ENCODE peak calls at places on chromosomes 4 and X, in five cellular contexts. L is neuronal stem cell, W is H9, Q is IMR-90, F is mesenchymal stem cell. H is an unnamed sample.

GRCh38 chrX:16931371-16931770 is 15.1 kb upstream of the REPS2 start:
- DNase-seq in L (no peak), W (peak; percentile 45), Q (no peak), F (no peak), H (peak; percentile 75)

GRCh38 chrX:39675619-39676018 is 422.1 kb downstream of the BCOR start:
- DNase-seq in L (no peak), W (no peak), Q (no peak), F (peak; percentile 24), H (no peak)

GRCh38 chr4:143282170-143282760 is 54.4 kb upstream of the GAB1 start:
- DNase-seq in L (no peak), W (no peak), Q (no peak), F (peak; percentile 22), H (no peak)

GRCh38 chrX:1231850-1232505 is 19.5 kb upstream of the CRLF2 start:
- DNase-seq in L (no peak), W (no peak), Q (no peak), F (no peak), H (no peak)

GRCh38 chrX:69066021-69066757 is 99.1 kb downstream of the PJA1 start:
- DNase-seq in L (no peak), W (peak; percentile 8), Q (no peak), F (no peak), H (no peak)

GRCh38 chr4:114601304-114602052 is 2.9 kb downstream of the UGT8 start:
- DNase-seq in L (no peak), W (no peak), Q (no peak), F (no peak), H (no peak)

GRCh38 chr4:83128235-83128929 is 13.9 kb upstream of the PLAC8 start:
- DNase-seq in L (no peak), W (no peak), Q (peak; percentile 90), F (peak; percentile 87), H (no peak)

GRCh38 chr4:110270492-110271197 is 72.2 kb upstream of the ELOVL6 start:
- DNase-seq in L (no peak), W (no peak), Q (peak; percentile 67), F (peak; percentile 70), H (peak; percentile 80)

GRCh38 chrX:134542485-134542884 is 82.5 kb downstream of the HPRT1 start:
- DNase-seq in L (no peak), W (no peak), Q (peak; percentile 70), F (peak; percentile 73), H (peak; percentile 66)

GRCh38 chr4:1017211-1017610 is 5.8 kb downstream of the FGFRL1 start:
- DNase-seq in L (no peak), W (no peak), Q (no peak), F (no peak), H (no peak)

GRCh38 chrX:70324326-70324725 is 34.4 kb downstream of the KIF4A start:
- DNase-seq in L (no peak), W (no peak), Q (peak; percentile 44), F (peak; percentile 11), H (no peak)

GRCh38 chr4:150176559-150176958 is 98.3 kb downstream of the DCLK2 start:
- DNase-seq in L (no peak), W (no peak), Q (peak; percentile 55), F (no peak), H (no peak)

GRCh38 chrX:40171513-40172168 is 73.9 kb upstream of the BCOR start:
- DNase-seq in L (no peak), W (peak; percentile 36), Q (no peak), F (peak; percentile 86), H (peak; percentile 39)

GRCh38 chr4:181819951-181820350 is 423.3 kb upstream of the TENM3 start:
- DNase-seq in L (no peak), W (no peak), Q (peak; percentile 49), F (no peak), H (no peak)

GRCh38 chr4:11218692-11219091 is 210.0 kb downstream of the HS3ST1 start:
- DNase-seq in L (no peak), W (no peak), Q (no peak), F (no peak), H (peak; percentile 14)

GRCh38 chr4:145805490-145805889 is 125.5 kb downstream of the C4orf51 start:
- DNase-seq in L (no peak), W (peak; percentile 87), Q (peak; percentile 21), F (peak; percentile 60), H (peak; percentile 97)
- H2BK5ac ChIP-seq in L (no peak overlapping the region), W (no peak overlapping the region), Q (peak overlapping the region; percentile 90), F (peak overlapping the region; percentile 84), H (peak overlapping the region; percentile 45)

DNA sequence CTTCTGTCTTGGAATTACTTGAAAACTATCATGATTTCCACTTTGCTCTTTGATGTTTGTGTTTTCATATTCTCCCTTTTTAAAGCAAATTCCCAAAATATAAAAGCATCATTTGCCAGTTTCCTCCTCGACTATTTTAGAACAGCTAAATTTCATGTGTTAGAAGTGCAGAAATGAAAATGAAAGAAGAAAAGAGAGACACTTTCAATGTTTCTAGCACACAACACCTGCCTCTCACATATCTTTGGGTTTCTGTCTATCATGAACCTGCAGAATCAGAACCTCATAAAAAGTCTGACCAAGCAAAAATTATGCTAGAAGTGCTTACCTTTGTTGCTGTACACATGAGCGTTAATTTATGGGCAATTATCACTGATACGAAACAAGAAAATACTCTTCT is 1.9 kb upstream of the NEUROG2 start:
- DNase-seq in L (no peak), W (no peak), Q (no peak), F (no peak), H (no peak)
- H3K4me2 ChIP-seq in L (no peak overlapping the region), W (no peak overlapping the region), Q (no peak overlapping the region), F (no peak overlapping the region), H (no peak overlapping the region)

DNA sequence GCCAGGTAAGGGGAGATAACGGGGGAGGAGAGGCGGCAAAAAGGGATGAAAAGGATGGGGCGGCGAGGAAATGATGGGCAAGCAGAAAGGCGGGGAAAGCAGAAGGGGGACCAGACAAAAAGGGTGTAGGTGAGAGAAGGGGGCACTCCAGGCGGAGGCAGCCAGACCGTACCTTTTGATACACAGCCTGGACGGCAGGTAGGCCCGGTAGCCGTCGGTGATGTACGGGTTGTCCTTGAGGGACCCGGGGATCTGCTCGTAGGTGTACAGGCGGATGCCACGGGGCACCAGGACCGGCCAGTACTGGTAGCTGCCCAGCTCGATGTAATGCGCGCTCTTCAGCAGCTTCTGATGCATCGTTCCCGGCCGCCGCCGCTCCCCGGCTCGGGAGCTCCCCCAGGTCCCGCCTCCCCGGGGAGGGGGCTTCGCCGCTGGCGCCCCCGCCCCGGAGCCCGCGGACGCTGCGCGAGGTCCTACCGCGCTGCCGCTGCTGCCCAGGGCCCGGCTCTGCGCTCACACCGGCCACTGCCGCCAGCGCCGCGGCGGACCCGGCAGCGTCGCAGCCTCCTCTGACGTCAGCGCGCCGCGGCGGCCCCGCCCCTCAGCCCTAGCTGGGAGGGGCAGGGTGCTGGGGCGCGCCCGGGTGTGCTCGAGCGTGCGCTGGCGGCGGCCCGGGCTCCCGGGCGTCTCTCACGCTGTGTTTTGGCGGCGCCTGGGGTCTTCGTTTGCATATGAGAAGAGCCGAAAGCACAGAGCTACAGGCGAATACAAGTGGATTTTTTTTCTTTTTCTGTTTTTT is at the start of gene PAQR3:
- DNase-seq in L (peak; percentile 82), W (peak; percentile 86), Q (peak; percentile 76), F (peak; percentile 79), H (peak; percentile 91)
- H2BK5ac ChIP-seq in L (peak within 1 kb of the TSS; percentile 31), W (no peak within 1 kb of the TSS), Q (no peak within 1 kb of the TSS), F (no peak within 1 kb of the TSS), H (no peak within 1 kb of the TSS)

GRCh38 chr4:27915822-27916221 is 1055.2 kb downstream of the STIM2 start:
- DNase-seq in L (no peak), W (no peak), Q (no peak), F (no peak), H (no peak)

GRCh38 chr4:27913738-27914137 is 1053.1 kb downstream of the STIM2 start:
- DNase-seq in L (no peak), W (no peak), Q (no peak), F (no peak), H (no peak)

GRCh38 chr4:27921236-27921635 is 1060.6 kb downstream of the STIM2 start:
- DNase-seq in L (no peak), W (no peak), Q (peak; percentile 22), F (no peak), H (no peak)

GRCh38 chr4:27916432-27917184 is 1056.0 kb downstream of the STIM2 start:
- DNase-seq in L (peak; percentile 36), W (no peak), Q (no peak), F (no peak), H (no peak)

DNA sequence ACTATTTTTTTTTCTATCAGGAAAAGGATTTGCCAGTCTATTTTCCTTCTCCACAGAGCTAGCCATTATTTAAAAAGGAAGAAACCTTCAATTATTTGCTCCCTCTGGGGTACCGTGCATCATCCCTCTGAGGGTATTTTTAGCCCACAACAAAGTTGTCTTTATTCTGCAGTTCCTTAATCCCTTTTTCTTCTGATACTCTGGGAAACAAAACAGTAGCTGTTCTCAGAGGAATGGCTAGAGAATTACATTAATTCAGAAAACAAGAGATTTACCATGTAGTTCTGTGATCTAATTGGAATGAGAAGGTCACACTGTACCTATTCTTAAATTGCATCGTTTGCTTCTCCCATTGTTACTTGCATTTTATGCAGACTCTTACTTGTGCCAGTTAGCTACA is 1056.7 kb downstream of the STIM2 start:
- DNase-seq in L (peak; percentile 36), W (no peak), Q (no peak), F (no peak), H (no peak)
- H3K4me2 ChIP-seq in L (no peak overlapping the region), W (no peak overlapping the region), Q (no peak overlapping the region), F (no peak overlapping the region), H (no peak overlapping the region)

GRCh38 chr4:10173039-10173753 is 56.6 kb upstream of the WDR1 start:
- DNase-seq in L (no peak), W (peak; percentile 41), Q (peak; percentile 59), F (no peak), H (peak; percentile 67)

GRCh38 chr4:10178763-10179162 is 62.2 kb upstream of the WDR1 start:
- DNase-seq in L (no peak), W (no peak), Q (no peak), F (no peak), H (no peak)

GRCh38 chr4:10172278-10173038 is 55.9 kb upstream of the WDR1 start:
- DNase-seq in L (no peak), W (no peak), Q (no peak), F (no peak), H (no peak)

GRCh38 chr4:10173754-10174749 is 57.5 kb upstream of the WDR1 start:
- DNase-seq in L (no peak), W (no peak), Q (no peak), F (no peak), H (peak; percentile 54)

DNA sequence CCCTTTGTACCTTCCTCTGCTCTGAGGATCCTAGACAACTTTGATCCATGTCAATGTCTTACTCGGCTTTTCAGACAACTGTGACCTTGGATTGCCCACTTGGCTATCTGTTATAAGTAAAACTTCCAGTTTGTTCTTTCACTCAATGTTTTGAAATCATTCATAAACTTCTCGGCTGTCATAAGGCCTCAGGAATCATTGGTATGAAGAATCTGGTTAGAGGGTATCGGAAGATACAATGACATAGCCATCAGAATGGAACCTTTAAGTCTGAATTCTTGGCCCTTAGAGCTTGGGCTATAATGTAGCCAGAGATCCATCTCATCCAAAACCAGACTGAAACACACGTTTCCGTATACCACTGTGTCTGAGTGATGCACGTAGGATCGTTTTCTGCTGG is 59.0 kb upstream of the WDR1 start:
- DNase-seq in L (no peak), W (no peak), Q (no peak), F (no peak), H (no peak)
- H2BK5ac ChIP-seq in L (no peak overlapping the region), W (no peak overlapping the region), Q (peak overlapping the region; percentile 76), F (no peak overlapping the region), H (no peak overlapping the region)

DNA sequence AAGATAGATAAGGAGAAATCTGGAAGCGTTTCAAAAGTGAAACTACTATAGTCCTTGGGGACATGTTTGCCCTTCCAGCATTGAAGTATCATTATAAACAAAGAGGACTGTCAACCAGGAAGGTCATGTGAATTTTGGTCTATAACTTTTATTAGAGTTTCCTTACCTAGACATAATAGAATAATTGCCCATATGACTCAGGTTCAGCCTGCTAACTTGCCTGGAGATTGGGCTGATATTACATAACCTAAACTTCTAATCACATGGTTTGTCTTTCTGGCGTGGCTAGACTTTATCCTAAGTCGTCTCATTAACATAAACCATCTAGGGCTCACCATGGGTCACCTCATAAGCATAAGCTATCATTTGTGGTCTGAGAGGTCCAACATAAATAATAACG is 775.9 kb downstream of the CENPC start:
- DNase-seq in L (no peak), W (no peak), Q (no peak), F (peak; percentile 16), H (no peak)
- H3K4me2 ChIP-seq in L (no peak overlapping the region), W (no peak overlapping the region), Q (no peak overlapping the region), F (no peak overlapping the region), H (no peak overlapping the region)

H was measured in mesendoderm.